ENCODE peak calls at places on chromosomes 11 and 22, in nine cellular contexts. One of them, this sample, is unnamed.

GRCh38 chr11:17588166-17588565 is 41.1 kb downstream of the OTOG start:
- DNase-seq in NCI-H446 treated with DMSO at 0.1 percent for 48 hours: no peak
- DNase-seq in effector memory CD8-positive, alpha-beta T cell: no peak
- DNase-seq in CD4-positive, alpha-beta memory T cell: no peak
- DNase-seq in GM04504: no peak
- DNase-seq in Calu3: no peak
- DNase-seq in H9: no peak
- DNase-seq in psoas muscle: no peak
- DNase-seq in stimulated activated effector memory CD8-positive, alpha-beta T cell treated with anti-CD3 and anti-CD28 coated beads, Interleukin-12 subunit alpha, Interleukin-12 subunit beta, amount 100 ng/mL, for 72 hours: no peak
- DNase-seq in this sample: no peak

GRCh38 chr11:119694334-119694733 is 34.7 kb downstream of the NECTIN1 start:
- DNase-seq in NCI-H446 treated with DMSO at 0.1 percent for 48 hours: no peak
- DNase-seq in effector memory CD8-positive, alpha-beta T cell: no peak
- DNase-seq in CD4-positive, alpha-beta memory T cell: no peak
- DNase-seq in GM04504: no peak
- DNase-seq in Calu3: no peak
- DNase-seq in H9: no peak
- DNase-seq in psoas muscle: no peak
- DNase-seq in stimulated activated effector memory CD8-positive, alpha-beta T cell treated with anti-CD3 and anti-CD28 coated beads, Interleukin-12 subunit alpha, Interleukin-12 subunit beta, amount 100 ng/mL, for 72 hours: no peak
- DNase-seq in this sample: no peak

GRCh38 chr22:36991220-36991619 is 28.0 kb downstream of the TST start:
- DNase-seq in NCI-H446 treated with DMSO at 0.1 percent for 48 hours: no peak
- DNase-seq in effector memory CD8-positive, alpha-beta T cell: no peak
- DNase-seq in CD4-positive, alpha-beta memory T cell: no peak
- DNase-seq in GM04504: no peak
- DNase-seq in Calu3: no peak
- DNase-seq in H9: peak
- DNase-seq in psoas muscle: no peak
- DNase-seq in stimulated activated effector memory CD8-positive, alpha-beta T cell treated with anti-CD3 and anti-CD28 coated beads, Interleukin-12 subunit alpha, Interleukin-12 subunit beta, amount 100 ng/mL, for 72 hours: no peak
- DNase-seq in this sample: no peak

GRCh38 chr11:65133724-65134123 is 595 bp downstream of the SYVN1 start:
- DNase-seq in NCI-H446 treated with DMSO at 0.1 percent for 48 hours: no peak
- DNase-seq in effector memory CD8-positive, alpha-beta T cell: no peak
- DNase-seq in CD4-positive, alpha-beta memory T cell: no peak
- DNase-seq in GM04504: no peak
- DNase-seq in Calu3: no peak
- DNase-seq in H9: no peak
- DNase-seq in psoas muscle: peak
- DNase-seq in stimulated activated effector memory CD8-positive, alpha-beta T cell treated with anti-CD3 and anti-CD28 coated beads, Interleukin-12 subunit alpha, Interleukin-12 subunit beta, amount 100 ng/mL, for 72 hours: no peak
- DNase-seq in this sample: no peak

GRCh38 chr11:87820026-87820425 is 355.2 kb downstream of the RAB38 start:
- DNase-seq in NCI-H446 treated with DMSO at 0.1 percent for 48 hours: no peak
- DNase-seq in effector memory CD8-positive, alpha-beta T cell: no peak
- DNase-seq in CD4-positive, alpha-beta memory T cell: no peak
- DNase-seq in GM04504: no peak
- DNase-seq in Calu3: no peak
- DNase-seq in H9: no peak
- DNase-seq in psoas muscle: no peak
- DNase-seq in stimulated activated effector memory CD8-positive, alpha-beta T cell treated with anti-CD3 and anti-CD28 coated beads, Interleukin-12 subunit alpha, Interleukin-12 subunit beta, amount 100 ng/mL, for 72 hours: no peak
- DNase-seq in this sample: no peak

GRCh38 chr11:118622376-118623290 is 15.2 kb downstream of the PHLDB1 start:
- DNase-seq in NCI-H446 treated with DMSO at 0.1 percent for 48 hours: peak
- DNase-seq in effector memory CD8-positive, alpha-beta T cell: no peak
- DNase-seq in CD4-positive, alpha-beta memory T cell: no peak
- DNase-seq in GM04504: no peak
- DNase-seq in Calu3: peak
- DNase-seq in H9: no peak
- DNase-seq in psoas muscle: peak
- DNase-seq in stimulated activated effector memory CD8-positive, alpha-beta T cell treated with anti-CD3 and anti-CD28 coated beads, Interleukin-12 subunit alpha, Interleukin-12 subunit beta, amount 100 ng/mL, for 72 hours: no peak
- DNase-seq in this sample: no peak

GRCh38 chr11:75468534-75469340 is 35.7 kb upstream of the KLHL35 start:
- DNase-seq in NCI-H446 treated with DMSO at 0.1 percent for 48 hours: no peak
- DNase-seq in effector memory CD8-positive, alpha-beta T cell: no peak
- DNase-seq in CD4-positive, alpha-beta memory T cell: no peak
- DNase-seq in GM04504: no peak
- DNase-seq in Calu3: no peak
- DNase-seq in H9: no peak
- DNase-seq in psoas muscle: peak
- DNase-seq in stimulated activated effector memory CD8-positive, alpha-beta T cell treated with anti-CD3 and anti-CD28 coated beads, Interleukin-12 subunit alpha, Interleukin-12 subunit beta, amount 100 ng/mL, for 72 hours: no peak
- DNase-seq in this sample: no peak

GRCh38 chr22:30326704-30327362 is at the start of gene TBC1D10A:
- DNase-seq in NCI-H446 treated with DMSO at 0.1 percent for 48 hours: peak
- DNase-seq in effector memory CD8-positive, alpha-beta T cell: peak
- DNase-seq in CD4-positive, alpha-beta memory T cell: peak
- DNase-seq in GM04504: peak
- DNase-seq in Calu3: peak
- DNase-seq in H9: peak
- DNase-seq in psoas muscle: peak
- DNase-seq in stimulated activated effector memory CD8-positive, alpha-beta T cell treated with anti-CD3 and anti-CD28 coated beads, Interleukin-12 subunit alpha, Interleukin-12 subunit beta, amount 100 ng/mL, for 72 hours: peak
- DNase-seq in this sample: peak

GRCh38 chr11:32571039-32571438 is 12.6 kb upstream of the EIF3M start:
- DNase-seq in NCI-H446 treated with DMSO at 0.1 percent for 48 hours: no peak
- DNase-seq in effector memory CD8-positive, alpha-beta T cell: no peak
- DNase-seq in CD4-positive, alpha-beta memory T cell: no peak
- DNase-seq in GM04504: no peak
- DNase-seq in Calu3: no peak
- DNase-seq in H9: peak
- DNase-seq in psoas muscle: no peak
- DNase-seq in stimulated activated effector memory CD8-positive, alpha-beta T cell treated with anti-CD3 and anti-CD28 coated beads, Interleukin-12 subunit alpha, Interleukin-12 subunit beta, amount 100 ng/mL, for 72 hours: no peak
- DNase-seq in this sample: no peak

GRCh38 chr11:64878223-64878493 is 263 bp downstream of the EHD1 start:
- DNase-seq in NCI-H446 treated with DMSO at 0.1 percent for 48 hours: no peak
- DNase-seq in effector memory CD8-positive, alpha-beta T cell: no peak
- DNase-seq in CD4-positive, alpha-beta memory T cell: no peak
- DNase-seq in GM04504: no peak
- DNase-seq in Calu3: peak
- DNase-seq in H9: no peak
- DNase-seq in psoas muscle: no peak
- DNase-seq in stimulated activated effector memory CD8-positive, alpha-beta T cell treated with anti-CD3 and anti-CD28 coated beads, Interleukin-12 subunit alpha, Interleukin-12 subunit beta, amount 100 ng/mL, for 72 hours: no peak
- DNase-seq in this sample: no peak

GRCh38 chr11:405976-406795 is 8.6 kb downstream of the SIGIRR start:
- DNase-seq in NCI-H446 treated with DMSO at 0.1 percent for 48 hours: no peak
- DNase-seq in effector memory CD8-positive, alpha-beta T cell: no peak
- DNase-seq in CD4-positive, alpha-beta memory T cell: no peak
- DNase-seq in GM04504: no peak
- DNase-seq in Calu3: no peak
- DNase-seq in H9: no peak
- DNase-seq in psoas muscle: peak
- DNase-seq in stimulated activated effector memory CD8-positive, alpha-beta T cell treated with anti-CD3 and anti-CD28 coated beads, Interleukin-12 subunit alpha, Interleukin-12 subunit beta, amount 100 ng/mL, for 72 hours: no peak
- DNase-seq in this sample: no peak

GRCh38 chr11:109236696-109237095 is 185.3 kb upstream of the C11orf87 start:
- DNase-seq in NCI-H446 treated with DMSO at 0.1 percent for 48 hours: no peak
- DNase-seq in effector memory CD8-positive, alpha-beta T cell: no peak
- DNase-seq in CD4-positive, alpha-beta memory T cell: no peak
- DNase-seq in GM04504: no peak
- DNase-seq in Calu3: no peak
- DNase-seq in H9: no peak
- DNase-seq in psoas muscle: no peak
- DNase-seq in stimulated activated effector memory CD8-positive, alpha-beta T cell treated with anti-CD3 and anti-CD28 coated beads, Interleukin-12 subunit alpha, Interleukin-12 subunit beta, amount 100 ng/mL, for 72 hours: no peak
- DNase-seq in this sample: no peak

GRCh38 chr22:29587938-29588699 is 7.2 kb upstream of the NIPSNAP1 start:
- DNase-seq in NCI-H446 treated with DMSO at 0.1 percent for 48 hours: peak
- DNase-seq in effector memory CD8-positive, alpha-beta T cell: no peak
- DNase-seq in CD4-positive, alpha-beta memory T cell: no peak
- DNase-seq in GM04504: peak
- DNase-seq in Calu3: peak
- DNase-seq in H9: no peak
- DNase-seq in psoas muscle: no peak
- DNase-seq in stimulated activated effector memory CD8-positive, alpha-beta T cell treated with anti-CD3 and anti-CD28 coated beads, Interleukin-12 subunit alpha, Interleukin-12 subunit beta, amount 100 ng/mL, for 72 hours: no peak
- DNase-seq in this sample: no peak

GRCh38 chr11:19864141-19865120 is 151.8 kb downstream of the NAV2 start:
- DNase-seq in NCI-H446 treated with DMSO at 0.1 percent for 48 hours: no peak
- DNase-seq in effector memory CD8-positive, alpha-beta T cell: no peak
- DNase-seq in CD4-positive, alpha-beta memory T cell: no peak
- DNase-seq in GM04504: no peak
- DNase-seq in Calu3: no peak
- DNase-seq in H9: no peak
- DNase-seq in psoas muscle: no peak
- DNase-seq in stimulated activated effector memory CD8-positive, alpha-beta T cell treated with anti-CD3 and anti-CD28 coated beads, Interleukin-12 subunit alpha, Interleukin-12 subunit beta, amount 100 ng/mL, for 72 hours: no peak
- DNase-seq in this sample: no peak

GRCh38 chr11:8702598-8702915 is 20.0 kb downstream of the RPL27A start:
- DNase-seq in NCI-H446 treated with DMSO at 0.1 percent for 48 hours: no peak
- DNase-seq in effector memory CD8-positive, alpha-beta T cell: no peak
- DNase-seq in CD4-positive, alpha-beta memory T cell: no peak
- DNase-seq in GM04504: no peak
- DNase-seq in Calu3: no peak
- DNase-seq in H9: no peak
- DNase-seq in psoas muscle: no peak
- DNase-seq in stimulated activated effector memory CD8-positive, alpha-beta T cell treated with anti-CD3 and anti-CD28 coated beads, Interleukin-12 subunit alpha, Interleukin-12 subunit beta, amount 100 ng/mL, for 72 hours: no peak
- DNase-seq in this sample: no peak

GRCh38 chr11:112292188-112292587 is 31.5 kb upstream of the PLET1 start:
- DNase-seq in NCI-H446 treated with DMSO at 0.1 percent for 48 hours: no peak
- DNase-seq in effector memory CD8-positive, alpha-beta T cell: no peak
- DNase-seq in CD4-positive, alpha-beta memory T cell: no peak
- DNase-seq in GM04504: no peak
- DNase-seq in Calu3: no peak
- DNase-seq in H9: no peak
- DNase-seq in psoas muscle: no peak
- DNase-seq in stimulated activated effector memory CD8-positive, alpha-beta T cell treated with anti-CD3 and anti-CD28 coated beads, Interleukin-12 subunit alpha, Interleukin-12 subunit beta, amount 100 ng/mL, for 72 hours: no peak
- DNase-seq in this sample: no peak

GRCh38 chr11:32893947-32894827 is 1.6 kb downstream of the QSER1 start:
- DNase-seq in NCI-H446 treated with DMSO at 0.1 percent for 48 hours: peak
- DNase-seq in effector memory CD8-positive, alpha-beta T cell: no peak
- DNase-seq in CD4-positive, alpha-beta memory T cell: peak
- DNase-seq in GM04504: peak
- DNase-seq in Calu3: peak
- DNase-seq in H9: peak
- DNase-seq in psoas muscle: no peak
- DNase-seq in stimulated activated effector memory CD8-positive, alpha-beta T cell treated with anti-CD3 and anti-CD28 coated beads, Interleukin-12 subunit alpha, Interleukin-12 subunit beta, amount 100 ng/mL, for 72 hours: no peak
- DNase-seq in this sample: no peak

GRCh38 chr11:5343474-5344335 is at the start of gene OR51B5:
- DNase-seq in NCI-H446 treated with DMSO at 0.1 percent for 48 hours: no peak
- DNase-seq in effector memory CD8-positive, alpha-beta T cell: no peak
- DNase-seq in CD4-positive, alpha-beta memory T cell: no peak
- DNase-seq in GM04504: no peak
- DNase-seq in Calu3: no peak
- DNase-seq in H9: no peak
- DNase-seq in psoas muscle: no peak
- DNase-seq in stimulated activated effector memory CD8-positive, alpha-beta T cell treated with anti-CD3 and anti-CD28 coated beads, Interleukin-12 subunit alpha, Interleukin-12 subunit beta, amount 100 ng/mL, for 72 hours: no peak
- DNase-seq in this sample: no peak

GRCh38 chr22:41485033-41485432 is 16.1 kb downstream of the ACO2 start:
- DNase-seq in NCI-H446 treated with DMSO at 0.1 percent for 48 hours: no peak
- DNase-seq in effector memory CD8-positive, alpha-beta T cell: no peak
- DNase-seq in CD4-positive, alpha-beta memory T cell: no peak
- DNase-seq in GM04504: no peak
- DNase-seq in Calu3: no peak
- DNase-seq in H9: no peak
- DNase-seq in psoas muscle: peak
- DNase-seq in stimulated activated effector memory CD8-positive, alpha-beta T cell treated with anti-CD3 and anti-CD28 coated beads, Interleukin-12 subunit alpha, Interleukin-12 subunit beta, amount 100 ng/mL, for 72 hours: no peak
- DNase-seq in this sample: no peak

GRCh38 chr22:37045958-37046357 is 5.6 kb upstream of the KCTD17 start:
- DNase-seq in NCI-H446 treated with DMSO at 0.1 percent for 48 hours: no peak
- DNase-seq in effector memory CD8-positive, alpha-beta T cell: no peak
- DNase-seq in CD4-positive, alpha-beta memory T cell: peak
- DNase-seq in GM04504: no peak
- DNase-seq in Calu3: no peak
- DNase-seq in H9: no peak
- DNase-seq in psoas muscle: no peak
- DNase-seq in stimulated activated effector memory CD8-positive, alpha-beta T cell treated with anti-CD3 and anti-CD28 coated beads, Interleukin-12 subunit alpha, Interleukin-12 subunit beta, amount 100 ng/mL, for 72 hours: no peak
- DNase-seq in this sample: no peak

GRCh38 chr11:15826826-15827225 is 529.5 kb downstream of the SOX6 start:
- DNase-seq in NCI-H446 treated with DMSO at 0.1 percent for 48 hours: no peak
- DNase-seq in effector memory CD8-positive, alpha-beta T cell: no peak
- DNase-seq in CD4-positive, alpha-beta memory T cell: no peak
- DNase-seq in GM04504: no peak
- DNase-seq in Calu3: peak
- DNase-seq in H9: peak
- DNase-seq in psoas muscle: peak
- DNase-seq in stimulated activated effector memory CD8-positive, alpha-beta T cell treated with anti-CD3 and anti-CD28 coated beads, Interleukin-12 subunit alpha, Interleukin-12 subunit beta, amount 100 ng/mL, for 72 hours: peak
- DNase-seq in this sample: peak

GRCh38 chr11:120810251-120810650 is 213.7 kb upstream of the TBCEL start:
- DNase-seq in NCI-H446 treated with DMSO at 0.1 percent for 48 hours: no peak
- DNase-seq in effector memory CD8-positive, alpha-beta T cell: no peak
- DNase-seq in CD4-positive, alpha-beta memory T cell: no peak
- DNase-seq in GM04504: no peak
- DNase-seq in Calu3: no peak
- DNase-seq in H9: no peak
- DNase-seq in psoas muscle: no peak
- DNase-seq in stimulated activated effector memory CD8-positive, alpha-beta T cell treated with anti-CD3 and anti-CD28 coated beads, Interleukin-12 subunit alpha, Interleukin-12 subunit beta, amount 100 ng/mL, for 72 hours: no peak
- DNase-seq in this sample: no peak

GRCh38 chr22:23245045-23245798 is 64.9 kb downstream of the BCR start:
- DNase-seq in NCI-H446 treated with DMSO at 0.1 percent for 48 hours: no peak
- DNase-seq in effector memory CD8-positive, alpha-beta T cell: no peak
- DNase-seq in CD4-positive, alpha-beta memory T cell: no peak
- DNase-seq in GM04504: no peak
- DNase-seq in Calu3: peak
- DNase-seq in H9: no peak
- DNase-seq in psoas muscle: peak
- DNase-seq in stimulated activated effector memory CD8-positive, alpha-beta T cell treated with anti-CD3 and anti-CD28 coated beads, Interleukin-12 subunit alpha, Interleukin-12 subunit beta, amount 100 ng/mL, for 72 hours: no peak
- DNase-seq in this sample: no peak

GRCh38 chr22:39318507-39319283 is 728 bp downstream of the RPL3 start:
- DNase-seq in NCI-H446 treated with DMSO at 0.1 percent for 48 hours: no peak
- DNase-seq in effector memory CD8-positive, alpha-beta T cell: peak
- DNase-seq in CD4-positive, alpha-beta memory T cell: no peak
- DNase-seq in GM04504: no peak
- DNase-seq in Calu3: no peak
- DNase-seq in H9: no peak
- DNase-seq in psoas muscle: peak
- DNase-seq in stimulated activated effector memory CD8-positive, alpha-beta T cell treated with anti-CD3 and anti-CD28 coated beads, Interleukin-12 subunit alpha, Interleukin-12 subunit beta, amount 100 ng/mL, for 72 hours: no peak
- DNase-seq in this sample: no peak

GRCh38 chr22:35104491-35104890 is 38.5 kb downstream of the ISX start:
- DNase-seq in NCI-H446 treated with DMSO at 0.1 percent for 48 hours: no peak
- DNase-seq in effector memory CD8-positive, alpha-beta T cell: no peak
- DNase-seq in CD4-positive, alpha-beta memory T cell: no peak
- DNase-seq in GM04504: no peak
- DNase-seq in Calu3: no peak
- DNase-seq in H9: no peak
- DNase-seq in psoas muscle: no peak
- DNase-seq in stimulated activated effector memory CD8-positive, alpha-beta T cell treated with anti-CD3 and anti-CD28 coated beads, Interleukin-12 subunit alpha, Interleukin-12 subunit beta, amount 100 ng/mL, for 72 hours: no peak
- DNase-seq in this sample: no peak

GRCh38 chr22:35971418-35972119 is 57.1 kb downstream of the RBFOX2 start:
- DNase-seq in NCI-H446 treated with DMSO at 0.1 percent for 48 hours: no peak
- DNase-seq in effector memory CD8-positive, alpha-beta T cell: no peak
- DNase-seq in CD4-positive, alpha-beta memory T cell: no peak
- DNase-seq in GM04504: peak
- DNase-seq in Calu3: no peak
- DNase-seq in H9: no peak
- DNase-seq in psoas muscle: no peak
- DNase-seq in stimulated activated effector memory CD8-positive, alpha-beta T cell treated with anti-CD3 and anti-CD28 coated beads, Interleukin-12 subunit alpha, Interleukin-12 subunit beta, amount 100 ng/mL, for 72 hours: no peak
- DNase-seq in this sample: no peak

GRCh38 chr11:2775083-2775625 is 75.4 kb upstream of the KCNQ1OT1 start:
- DNase-seq in NCI-H446 treated with DMSO at 0.1 percent for 48 hours: no peak
- DNase-seq in effector memory CD8-positive, alpha-beta T cell: no peak
- DNase-seq in CD4-positive, alpha-beta memory T cell: no peak
- DNase-seq in GM04504: no peak
- DNase-seq in Calu3: no peak
- DNase-seq in H9: no peak
- DNase-seq in psoas muscle: no peak
- DNase-seq in stimulated activated effector memory CD8-positive, alpha-beta T cell treated with anti-CD3 and anti-CD28 coated beads, Interleukin-12 subunit alpha, Interleukin-12 subunit beta, amount 100 ng/mL, for 72 hours: no peak
- DNase-seq in this sample: no peak

GRCh38 chr11:14842002-14842401 is 50.0 kb downstream of the CYP2R1 start:
- DNase-seq in NCI-H446 treated with DMSO at 0.1 percent for 48 hours: no peak
- DNase-seq in effector memory CD8-positive, alpha-beta T cell: no peak
- DNase-seq in CD4-positive, alpha-beta memory T cell: no peak
- DNase-seq in GM04504: no peak
- DNase-seq in Calu3: no peak
- DNase-seq in H9: no peak
- DNase-seq in psoas muscle: no peak
- DNase-seq in stimulated activated effector memory CD8-positive, alpha-beta T cell treated with anti-CD3 and anti-CD28 coated beads, Interleukin-12 subunit alpha, Interleukin-12 subunit beta, amount 100 ng/mL, for 72 hours: no peak
- DNase-seq in this sample: no peak

GRCh38 chr22:43293661-43294392 is 49.3 kb downstream of the SCUBE1 start:
- DNase-seq in NCI-H446 treated with DMSO at 0.1 percent for 48 hours: peak
- DNase-seq in effector memory CD8-positive, alpha-beta T cell: no peak
- DNase-seq in CD4-positive, alpha-beta memory T cell: no peak
- DNase-seq in GM04504: peak
- DNase-seq in Calu3: no peak
- DNase-seq in H9: no peak
- DNase-seq in psoas muscle: peak
- DNase-seq in stimulated activated effector memory CD8-positive, alpha-beta T cell treated with anti-CD3 and anti-CD28 coated beads, Interleukin-12 subunit alpha, Interleukin-12 subunit beta, amount 100 ng/mL, for 72 hours: no peak
- DNase-seq in this sample: no peak

GRCh38 chr11:111565111-111565720 is 24.7 kb downstream of the LAYN start:
- DNase-seq in NCI-H446 treated with DMSO at 0.1 percent for 48 hours: peak
- DNase-seq in effector memory CD8-positive, alpha-beta T cell: peak
- DNase-seq in CD4-positive, alpha-beta memory T cell: peak
- DNase-seq in GM04504: no peak
- DNase-seq in Calu3: peak
- DNase-seq in H9: peak
- DNase-seq in psoas muscle: no peak
- DNase-seq in stimulated activated effector memory CD8-positive, alpha-beta T cell treated with anti-CD3 and anti-CD28 coated beads, Interleukin-12 subunit alpha, Interleukin-12 subunit beta, amount 100 ng/mL, for 72 hours: peak
- DNase-seq in this sample: peak

GRCh38 chr22:31944700-31945477 is 554 bp downstream of the YWHAH start:
- DNase-seq in NCI-H446 treated with DMSO at 0.1 percent for 48 hours: no peak
- DNase-seq in effector memory CD8-positive, alpha-beta T cell: peak
- DNase-seq in CD4-positive, alpha-beta memory T cell: no peak
- DNase-seq in GM04504: no peak
- DNase-seq in Calu3: peak
- DNase-seq in H9: no peak
- DNase-seq in psoas muscle: peak
- DNase-seq in stimulated activated effector memory CD8-positive, alpha-beta T cell treated with anti-CD3 and anti-CD28 coated beads, Interleukin-12 subunit alpha, Interleukin-12 subunit beta, amount 100 ng/mL, for 72 hours: peak
- DNase-seq in this sample: no peak

This sample was measured in GM18507.